ENCODE peak calls at places on chromosome 19, in six cellular contexts. One of them, this sample, is unnamed.

GRCh38 chr19:11088508-11089253 is 582 bp upstream of the LDLR start:
- DNase-seq in naive B cell: no peak
- DNase-seq in MCF 10A: peak
- DNase-seq in hypothalamus: peak
- DNase-seq in activated naive CD4-positive, alpha-beta T cell treated with Interleukin-2 at 50 U/mL for 16 hours: no peak
- DNase-seq in ELR: peak
- DNase-seq in this sample: no peak

GRCh38 chr19:49820125-49820524 is 2.0 kb downstream of the MED25 start:
- DNase-seq in naive B cell: no peak
- DNase-seq in MCF 10A: no peak
- DNase-seq in hypothalamus: no peak
- DNase-seq in activated naive CD4-positive, alpha-beta T cell treated with Interleukin-2 at 50 U/mL for 16 hours: no peak
- DNase-seq in ELR: no peak
- DNase-seq in this sample: no peak

GRCh38 chr19:28285078-28285477 is 927.9 kb downstream of the UQCRFS1 start:
- DNase-seq in naive B cell: no peak
- DNase-seq in MCF 10A: no peak
- DNase-seq in hypothalamus: no peak
- DNase-seq in activated naive CD4-positive, alpha-beta T cell treated with Interleukin-2 at 50 U/mL for 16 hours: no peak
- DNase-seq in ELR: no peak
- DNase-seq in this sample: no peak

GRCh38 chr19:31340059-31341025 is 8.9 kb downstream of the TSHZ3 start:
- DNase-seq in naive B cell: no peak
- DNase-seq in MCF 10A: no peak
- DNase-seq in hypothalamus: no peak
- DNase-seq in activated naive CD4-positive, alpha-beta T cell treated with Interleukin-2 at 50 U/mL for 16 hours: no peak
- DNase-seq in ELR: no peak
- DNase-seq in this sample: no peak

GRCh38 chr19:49873149-49873521 is 4.0 kb downstream of the AKT1S1 start:
- DNase-seq in naive B cell: no peak
- DNase-seq in MCF 10A: no peak
- DNase-seq in hypothalamus: no peak
- DNase-seq in activated naive CD4-positive, alpha-beta T cell treated with Interleukin-2 at 50 U/mL for 16 hours: no peak
- DNase-seq in ELR: no peak
- DNase-seq in this sample: no peak

GRCh38 chr19:51098366-51099069 is 9.7 kb downstream of the CTU1 start:
- DNase-seq in naive B cell: no peak
- DNase-seq in MCF 10A: no peak
- DNase-seq in hypothalamus: no peak
- DNase-seq in activated naive CD4-positive, alpha-beta T cell treated with Interleukin-2 at 50 U/mL for 16 hours: peak
- DNase-seq in ELR: no peak
- DNase-seq in this sample: no peak

GRCh38 chr19:40718774-40719391 is 2.0 kb downstream of the ITPKC start:
- DNase-seq in naive B cell: no peak
- DNase-seq in MCF 10A: peak
- DNase-seq in hypothalamus: peak
- DNase-seq in activated naive CD4-positive, alpha-beta T cell treated with Interleukin-2 at 50 U/mL for 16 hours: no peak
- DNase-seq in ELR: peak
- DNase-seq in this sample: peak

GRCh38 chr19:49689133-49690072 is at the start of gene ADM5:
- DNase-seq in naive B cell: no peak
- DNase-seq in MCF 10A: no peak
- DNase-seq in hypothalamus: no peak
- DNase-seq in activated naive CD4-positive, alpha-beta T cell treated with Interleukin-2 at 50 U/mL for 16 hours: peak
- DNase-seq in ELR: peak
- DNase-seq in this sample: no peak

GRCh38 chr19:6769006-6769637 is 1.9 kb upstream of the SH2D3A start:
- DNase-seq in naive B cell: no peak
- DNase-seq in MCF 10A: peak
- DNase-seq in hypothalamus: no peak
- DNase-seq in activated naive CD4-positive, alpha-beta T cell treated with Interleukin-2 at 50 U/mL for 16 hours: no peak
- DNase-seq in ELR: peak
- DNase-seq in this sample: no peak

GRCh38 chr19:51470966-51471365 is 7.4 kb upstream of the CEACAM18 start:
- DNase-seq in naive B cell: no peak
- DNase-seq in MCF 10A: no peak
- DNase-seq in hypothalamus: no peak
- DNase-seq in activated naive CD4-positive, alpha-beta T cell treated with Interleukin-2 at 50 U/mL for 16 hours: no peak
- DNase-seq in ELR: no peak
- DNase-seq in this sample: no peak

GRCh38 chr19:918481-919156 is 1.5 kb downstream of the KISS1R start:
- DNase-seq in naive B cell: no peak
- DNase-seq in MCF 10A: no peak
- DNase-seq in hypothalamus: no peak
- DNase-seq in activated naive CD4-positive, alpha-beta T cell treated with Interleukin-2 at 50 U/mL for 16 hours: no peak
- DNase-seq in ELR: no peak
- DNase-seq in this sample: no peak

GRCh38 chr19:50858896-50859295 is 4.2 kb downstream of the KLK3 start:
- DNase-seq in naive B cell: no peak
- DNase-seq in MCF 10A: no peak
- DNase-seq in hypothalamus: no peak
- DNase-seq in activated naive CD4-positive, alpha-beta T cell treated with Interleukin-2 at 50 U/mL for 16 hours: no peak
- DNase-seq in ELR: no peak
- DNase-seq in this sample: no peak

GRCh38 chr19:55703790-55704215 is 28.8 kb downstream of the EPN1 start:
- DNase-seq in naive B cell: no peak
- DNase-seq in MCF 10A: no peak
- DNase-seq in hypothalamus: no peak
- DNase-seq in activated naive CD4-positive, alpha-beta T cell treated with Interleukin-2 at 50 U/mL for 16 hours: peak
- DNase-seq in ELR: peak
- DNase-seq in this sample: no peak

GRCh38 chr19:55369651-55370304 is 485 bp downstream of the IL11 start:
- DNase-seq in naive B cell: no peak
- DNase-seq in MCF 10A: peak
- DNase-seq in hypothalamus: no peak
- DNase-seq in activated naive CD4-positive, alpha-beta T cell treated with Interleukin-2 at 50 U/mL for 16 hours: peak
- DNase-seq in ELR: peak
- DNase-seq in this sample: no peak

GRCh38 chr19:36528921-36529518 is 949 bp upstream of the ZNF260 start:
- DNase-seq in naive B cell: no peak
- DNase-seq in MCF 10A: peak
- DNase-seq in hypothalamus: no peak
- DNase-seq in activated naive CD4-positive, alpha-beta T cell treated with Interleukin-2 at 50 U/mL for 16 hours: peak
- DNase-seq in ELR: peak
- DNase-seq in this sample: no peak

GRCh38 chr19:16030964-16031871 is 45.1 kb upstream of the TPM4 start:
- DNase-seq in naive B cell: no peak
- DNase-seq in MCF 10A: no peak
- DNase-seq in hypothalamus: no peak
- DNase-seq in activated naive CD4-positive, alpha-beta T cell treated with Interleukin-2 at 50 U/mL for 16 hours: no peak
- DNase-seq in ELR: no peak
- DNase-seq in this sample: no peak

GRCh38 chr19:47156861-47157454 is 26.3 kb downstream of the SAE1 start:
- DNase-seq in naive B cell: peak
- DNase-seq in MCF 10A: no peak
- DNase-seq in hypothalamus: no peak
- DNase-seq in activated naive CD4-positive, alpha-beta T cell treated with Interleukin-2 at 50 U/mL for 16 hours: no peak
- DNase-seq in ELR: no peak
- DNase-seq in this sample: no peak